ENCODE peak calls at places on chromosome 6, in six cellular contexts. X is endodermal cell; Q is left ventricle myocardium inferior; F is AG04450; D is CD8-positive, alpha-beta T cell; I is tibial nerve. S is an unnamed sample.

GRCh38 chr6:11189865-11190624 is 42.4 kb downstream of the NEDD9 start:
- DNase-seq in X (peak), Q (no peak), F (no peak), D (no peak), I (no peak), S (no peak)

GRCh38 chr6:127518212-127518709 is 874 bp downstream of the MTCL3 start:
- DNase-seq in X (peak), Q (no peak), F (no peak), D (no peak), I (no peak), S (no peak)

GRCh38 chr6:4522453-4522852 is 253.8 kb upstream of the CDYL start:
- DNase-seq in X (no peak), Q (no peak), F (no peak), D (no peak), I (no peak), S (no peak)

GRCh38 chr6:169971171-169971861 is 219.9 kb downstream of the ERMARD start:
- DNase-seq in X (peak), Q (peak), F (no peak), D (no peak), I (no peak), S (no peak)

GRCh38 chr6:157579467-157580031 is 198.6 kb downstream of the ZDHHC14 start:
- DNase-seq in X (no peak), Q (no peak), F (no peak), D (no peak), I (no peak), S (no peak)

GRCh38 chr6:168415149-168415992 is 25.6 kb upstream of the SMOC2 start:
- DNase-seq in X (peak), Q (peak), F (no peak), D (no peak), I (no peak), S (no peak)

GRCh38 chr6:1767481-1768246 is 157.9 kb downstream of the FOXC1 start:
- DNase-seq in X (no peak), Q (peak), F (no peak), D (no peak), I (peak), S (no peak)

GRCh38 chr6:21098134-21098533 is 495.4 kb upstream of the SOX4 start:
- DNase-seq in X (no peak), Q (no peak), F (no peak), D (no peak), I (no peak), S (no peak)

GRCh38 chr6:33818293-33818692 is 14.5 kb upstream of the MLN start:
- DNase-seq in X (no peak), Q (no peak), F (no peak), D (no peak), I (no peak), S (no peak)

GRCh38 chr6:45961125-45961524 is 54.5 kb downstream of the CLIC5 start:
- DNase-seq in X (no peak), Q (no peak), F (no peak), D (no peak), I (no peak), S (no peak)

GRCh38 chr6:47844881-47845280 is 63.0 kb downstream of the OPN5 start:
- DNase-seq in X (no peak), Q (no peak), F (no peak), D (no peak), I (no peak), S (no peak)

GRCh38 chr6:43798688-43799444 is 28.9 kb downstream of the VEGFA start:
- DNase-seq in X (no peak), Q (peak), F (no peak), D (no peak), I (no peak), S (peak)

GRCh38 chr6:13395272-13396237 is 67.2 kb upstream of the TBC1D7 start:
- DNase-seq in X (no peak), Q (peak), F (peak), D (no peak), I (peak), S (peak)

GRCh38 chr6:130453230-130453629 is 87.4 kb downstream of the TMEM200A start:
- DNase-seq in X (no peak), Q (no peak), F (no peak), D (no peak), I (no peak), S (no peak)

GRCh38 chr6:131534654-131534956 is 38.4 kb upstream of the ARG1 start:
- DNase-seq in X (no peak), Q (no peak), F (no peak), D (no peak), I (no peak), S (no peak)

GRCh38 chr6:11552390-11552789 is 14.8 kb downstream of the TMEM170B start:
- DNase-seq in X (no peak), Q (no peak), F (no peak), D (no peak), I (no peak), S (no peak)

GRCh38 chr6:35354361-35355135 is 12.2 kb downstream of the PPARD start:
- DNase-seq in X (no peak), Q (no peak), F (no peak), D (no peak), I (no peak), S (no peak)

GRCh38 chr6:170522565-170523183 is 30.4 kb downstream of the PSMB1 start:
- DNase-seq in X (peak), Q (no peak), F (no peak), D (no peak), I (no peak), S (no peak)

GRCh38 chr6:139448094-139448649 is 73.7 kb upstream of the CITED2 start:
- DNase-seq in X (no peak), Q (no peak), F (no peak), D (no peak), I (no peak), S (no peak)

GRCh38 chr6:107116328-107116892 is 1.1 kb upstream of the BEND3 start:
- DNase-seq in X (peak), Q (no peak), F (no peak), D (peak), I (no peak), S (no peak)

GRCh38 chr6:44086931-44087574 is 40.2 kb downstream of the MRPL14 start:
- DNase-seq in X (no peak), Q (peak), F (no peak), D (no peak), I (no peak), S (no peak)

GRCh38 chr6:127484207-127484858 is 25.1 kb upstream of the KIAA0408 start:
- DNase-seq in X (no peak), Q (no peak), F (no peak), D (no peak), I (no peak), S (peak)

GRCh38 chr6:110398778-110399177 is 16.6 kb downstream of the DDO start:
- DNase-seq in X (no peak), Q (no peak), F (no peak), D (no peak), I (no peak), S (no peak)

GRCh38 chr6:16752206-16752867 is 8.9 kb downstream of the ATXN1 start:
- DNase-seq in X (no peak), Q (no peak), F (no peak), D (no peak), I (no peak), S (no peak)

DNA sequence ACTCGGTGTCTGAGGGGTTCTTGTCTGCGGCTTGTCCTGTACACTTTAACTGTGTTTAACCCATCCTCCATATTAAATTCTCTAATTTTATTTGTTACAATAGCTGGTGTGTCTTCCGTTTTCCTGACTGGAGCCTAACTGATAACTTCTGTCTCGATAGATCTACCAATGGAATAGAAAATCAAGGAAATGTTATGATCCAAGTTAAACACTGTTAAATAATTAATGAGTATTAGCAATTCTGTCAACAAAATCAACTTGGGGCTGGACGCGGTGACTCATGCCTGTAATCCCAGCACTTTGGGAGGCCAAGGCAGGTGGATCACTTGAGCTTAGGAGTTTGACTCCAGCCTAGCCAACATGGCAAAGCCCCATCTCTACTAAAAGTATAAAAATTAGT is 81.7 kb downstream of the DNAH8 start:
- DNase-seq in X (no peak), Q (no peak), F (no peak), D (no peak), I (no peak), S (no peak)
- H3K27ac ChIP-seq in X (no peak), Q (no peak), F (no peak), D (no peak), I (no peak), S (no peak)

GRCh38 chr6:26232950-26233607 is 131.9 kb upstream of the BTN3A2 start:
- DNase-seq in X (peak), Q (no peak), F (no peak), D (peak), I (no peak), S (no peak)
- H3K27ac ChIP-seq in X (peak), Q (peak), F (peak), D (peak), I (peak), S (peak)

DNA sequence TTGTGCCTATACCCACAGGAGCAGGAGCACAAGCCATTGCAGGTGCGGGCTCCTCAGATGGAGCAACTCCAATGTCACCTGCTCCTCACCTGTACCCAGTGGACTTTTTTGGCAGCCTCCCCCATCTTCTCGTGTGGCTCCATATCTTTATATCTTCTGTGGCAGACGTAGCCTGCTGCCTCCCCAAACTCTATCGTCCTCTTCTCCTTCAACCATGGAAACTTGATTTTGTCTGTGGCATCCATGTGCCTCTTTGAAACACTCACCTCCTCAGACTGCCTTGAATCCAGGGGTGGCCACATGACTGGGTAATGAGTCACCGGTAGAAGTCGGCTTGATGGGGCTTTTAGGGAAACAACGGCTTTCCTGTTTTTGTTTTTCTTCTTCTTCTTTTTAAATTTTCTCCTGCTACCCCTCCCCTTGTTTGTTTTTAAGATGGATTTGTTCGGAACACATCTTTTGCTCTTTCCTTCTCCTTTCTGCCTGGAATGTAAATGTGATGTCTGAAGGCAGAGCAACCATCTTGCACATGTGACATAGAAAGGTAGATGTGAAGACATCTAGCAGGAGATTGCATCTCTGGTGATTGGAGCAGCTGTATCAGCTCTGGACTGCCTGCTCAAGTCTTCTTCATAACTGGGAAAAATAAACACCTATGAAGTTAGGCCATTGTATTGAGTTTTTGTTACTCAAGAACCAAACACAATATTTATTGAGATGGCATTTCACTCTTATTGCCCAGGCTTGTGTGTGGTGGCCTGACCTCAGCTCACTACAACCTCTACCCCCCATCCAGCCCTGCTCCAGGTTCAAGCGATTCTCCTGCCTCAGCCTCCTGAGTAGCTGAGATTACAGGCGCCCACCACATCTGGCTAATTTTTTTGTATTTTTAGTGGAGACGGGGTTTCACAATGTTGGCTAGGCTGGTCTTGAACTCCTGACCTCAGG is 69.9 kb upstream of the DDR1 start:
- DNase-seq in X (peak), Q (no peak), F (no peak), D (peak), I (no peak), S (peak)
- H3K27ac ChIP-seq in X (no peak), Q (no peak), F (peak), D (no peak), I (no peak), S (peak)

DNA sequence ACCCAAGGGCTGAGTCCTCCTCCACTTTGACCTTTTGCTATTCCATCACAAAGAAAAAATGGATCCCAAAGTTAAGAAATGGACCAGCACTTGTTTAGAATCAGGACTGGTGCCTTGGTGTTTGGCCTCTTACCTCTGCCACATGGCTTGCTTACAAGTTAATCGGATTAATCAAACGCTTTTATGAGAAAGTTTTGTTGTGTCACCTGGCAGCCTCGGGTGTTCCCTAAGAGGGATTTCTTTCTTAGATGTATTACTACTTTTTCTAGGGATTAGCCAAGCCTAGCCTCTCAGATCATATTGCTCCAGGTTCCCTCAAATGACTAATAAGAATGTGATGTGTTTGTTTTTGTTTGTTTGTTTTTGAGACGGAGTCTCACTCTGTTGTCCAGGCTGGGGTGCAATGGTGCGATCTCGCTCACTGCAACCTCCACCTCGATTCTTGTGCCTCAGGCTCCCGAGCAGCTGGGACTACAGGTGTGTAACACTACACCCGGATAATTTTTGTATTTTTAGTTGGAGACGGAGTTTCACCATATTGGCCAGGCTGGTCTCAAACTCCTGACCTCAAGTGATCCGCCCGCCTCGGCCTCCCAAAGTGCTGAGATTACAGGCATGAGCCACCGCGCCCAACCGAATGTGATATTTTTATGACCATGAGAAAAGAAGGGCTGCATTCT is 910 bp downstream of the HMGN4 start:
- DNase-seq in X (no peak), Q (no peak), F (no peak), D (no peak), I (no peak), S (no peak)
- H3K27ac ChIP-seq in X (peak), Q (peak), F (peak), D (peak), I (peak), S (peak)

GRCh38 chr6:83459663-83460062 is 28.8 kb upstream of the ME1 start:
- DNase-seq in X (no peak), Q (no peak), F (no peak), D (no peak), I (no peak), S (no peak)

GRCh38 chr6:83462524-83462923 is 31.7 kb upstream of the ME1 start:
- DNase-seq in X (peak), Q (no peak), F (no peak), D (no peak), I (no peak), S (no peak)

GRCh38 chr6:83463886-83464285 is 33.0 kb upstream of the ME1 start:
- DNase-seq in X (no peak), Q (no peak), F (no peak), D (no peak), I (no peak), S (peak)

GRCh38 chr6:83464741-83465140 is 33.9 kb upstream of the ME1 start:
- DNase-seq in X (no peak), Q (no peak), F (no peak), D (no peak), I (no peak), S (peak)

GRCh38 chr6:83461438-83461837 is 30.6 kb upstream of the ME1 start:
- DNase-seq in X (no peak), Q (no peak), F (no peak), D (no peak), I (no peak), S (no peak)
- H3K27ac ChIP-seq in X (no peak), Q (no peak), F (no peak), D (no peak), I (no peak), S (peak)

DNA sequence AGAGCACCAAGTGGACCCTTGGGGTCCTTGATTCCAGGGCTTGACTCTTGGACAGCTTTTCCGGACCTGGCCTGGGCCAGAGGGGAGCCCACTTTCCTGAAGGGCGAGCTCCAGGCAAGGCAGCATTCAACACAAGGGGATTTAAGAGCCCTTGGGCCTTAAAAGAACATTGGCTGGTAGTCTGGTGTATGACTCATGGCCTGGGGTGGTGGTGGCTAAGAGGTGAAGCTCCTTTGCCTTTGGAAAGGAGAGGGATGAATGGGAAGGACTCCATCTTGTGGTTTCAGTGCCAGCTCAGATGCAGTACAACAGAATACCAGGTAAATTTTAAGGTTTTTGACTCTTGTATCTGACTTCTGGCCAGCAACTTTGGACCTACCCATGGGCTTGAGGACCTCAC is 760.7 kb downstream of the GRIK2 start:
- DNase-seq in X (no peak), Q (no peak), F (no peak), D (no peak), I (no peak), S (no peak)
- H3K27ac ChIP-seq in X (no peak), Q (no peak), F (no peak), D (no peak), I (no peak), S (no peak)